ENCODE peak calls at places on chromosome 21, in four cellular contexts. R is tibial nerve, P is neural progenitor cell, B is keratinocyte. Q is an unnamed sample.

GRCh38 chr21:27192286-27192685 is 225.4 kb upstream of the ADAMTS5 start:
- DNase-seq in R (no peak), P (no peak), B (no peak), Q (no peak)

GRCh38 chr21:43299441-43300277 is 127.3 kb downstream of the SIK1 start:
- DNase-seq in R (peak), P (no peak), B (no peak), Q (no peak)

GRCh38 chr21:27035791-27036190 is 68.9 kb upstream of the ADAMTS5 start:
- DNase-seq in R (no peak), P (no peak), B (no peak), Q (no peak)

GRCh38 chr21:45983981-45984551 is 2.5 kb downstream of the COL6A1 start:
- DNase-seq in R (no peak), P (no peak), B (no peak), Q (no peak)

GRCh38 chr21:30555095-30555494 is 6.0 kb downstream of the KRTAP19-7 start:
- DNase-seq in R (no peak), P (no peak), B (no peak), Q (no peak)

GRCh38 chr21:46036696-46037337 is 55.2 kb downstream of the COL6A1 start:
- DNase-seq in R (no peak), P (no peak), B (no peak), Q (no peak)

GRCh38 chr21:45385549-45386050 is 19.4 kb upstream of the COL18A1 start:
- DNase-seq in R (no peak), P (no peak), B (no peak), Q (no peak)

GRCh38 chr21:46118871-46119564 is 21.1 kb downstream of the COL6A2 start:
- DNase-seq in R (peak), P (no peak), B (no peak), Q (no peak)

GRCh38 chr21:15837603-15838002 is 107.8 kb downstream of the USP25 start:
- DNase-seq in R (no peak), P (no peak), B (no peak), Q (no peak)

GRCh38 chr21:16536661-16537359 is 807.0 kb downstream of the USP25 start:
- DNase-seq in R (no peak), P (no peak), B (no peak), Q (no peak)

GRCh38 chr21:29788752-29789151 is 151.0 kb downstream of the GRIK1 start:
- DNase-seq in R (no peak), P (no peak), B (no peak), Q (no peak)

GRCh38 chr21:38787461-38788274 is 18.1 kb upstream of the ETS2 start:
- DNase-seq in R (no peak), P (no peak), B (peak), Q (no peak)

GRCh38 chr21:32008714-32009113 is 135.9 kb downstream of the HUNK start:
- DNase-seq in R (no peak), P (no peak), B (no peak), Q (no peak)

GRCh38 chr21:34736116-34736870 is 67.5 kb downstream of the CLIC6 start:
- DNase-seq in R (no peak), P (no peak), B (no peak), Q (no peak)

GRCh38 chr21:36255650-36256047 is 64.3 kb upstream of the MORC3 start:
- DNase-seq in R (no peak), P (no peak), B (no peak), Q (no peak)

GRCh38 chr21:36260030-36260787 is 59.8 kb upstream of the MORC3 start:
- DNase-seq in R (no peak), P (peak), B (no peak), Q (peak)

GRCh38 chr21:36260802-36261201 is 59.2 kb upstream of the MORC3 start:
- DNase-seq in R (no peak), P (no peak), B (no peak), Q (no peak)

GRCh38 chr21:36254106-36254941 is 65.7 kb upstream of the MORC3 start:
- DNase-seq in R (no peak), P (peak), B (no peak), Q (peak)

GRCh38 chr21:36257657-36258056 is 62.3 kb upstream of the MORC3 start:
- DNase-seq in R (no peak), P (no peak), B (no peak), Q (no peak)
- H3K4me3 ChIP-seq in R (no peak), P (no peak), B (no peak), Q (no peak)

GRCh38 chr21:22421416-22422190 is 1423.4 kb downstream of the NCAM2 start:
- DNase-seq in R (no peak), P (no peak), B (no peak), Q (peak)
- H3K4me3 ChIP-seq in R (no peak), P (no peak), B (no peak), Q (peak)

GRCh38 chr21:14617836-14618235 is 71.7 kb upstream of the SAMSN1 start:
- DNase-seq in R (no peak), P (no peak), B (no peak), Q (peak)

GRCh38 chr21:14614287-14614686 is 68.2 kb upstream of the SAMSN1 start:
- DNase-seq in R (no peak), P (no peak), B (no peak), Q (no peak)

GRCh38 chr21:14613496-14613895 is 67.4 kb upstream of the SAMSN1 start:
- DNase-seq in R (no peak), P (no peak), B (no peak), Q (no peak)

GRCh38 chr21:14617040-14617393 is 70.9 kb upstream of the SAMSN1 start:
- DNase-seq in R (no peak), P (no peak), B (no peak), Q (no peak)

GRCh38 chr21:14616303-14617039 is 70.4 kb upstream of the SAMSN1 start:
- DNase-seq in R (no peak), P (no peak), B (no peak), Q (no peak)
- H3K4me3 ChIP-seq in R (no peak), P (no peak), B (no peak), Q (no peak)

DNA sequence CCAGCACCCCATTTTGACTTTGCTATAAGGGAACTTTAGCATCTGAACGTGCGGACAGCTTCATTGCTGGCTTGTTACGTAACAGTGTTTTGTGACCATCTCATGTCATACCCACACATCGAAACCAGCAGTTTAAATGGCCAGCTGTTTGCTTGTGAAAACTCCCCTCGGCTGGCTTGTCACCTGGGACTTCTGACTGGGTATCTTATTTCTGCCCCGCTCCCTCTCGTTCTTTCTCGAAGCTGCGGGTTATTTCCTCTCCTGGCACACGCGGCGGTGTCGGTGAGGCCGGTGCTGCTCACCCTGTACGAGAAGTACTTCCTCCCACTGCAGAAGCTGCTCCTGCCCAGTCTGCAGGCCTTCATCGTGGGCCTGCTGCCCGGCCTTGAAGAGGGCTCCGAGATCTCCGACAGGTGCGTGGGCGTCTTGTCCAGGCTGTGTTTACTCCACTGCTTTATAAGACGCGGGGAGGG is 43.5 kb downstream of the DOP1B start:
- DNase-seq in R (no peak), P (no peak), B (no peak), Q (no peak)
- H3K4me3 ChIP-seq in R (no peak), P (no peak), B (no peak), Q (no peak)

DNA sequence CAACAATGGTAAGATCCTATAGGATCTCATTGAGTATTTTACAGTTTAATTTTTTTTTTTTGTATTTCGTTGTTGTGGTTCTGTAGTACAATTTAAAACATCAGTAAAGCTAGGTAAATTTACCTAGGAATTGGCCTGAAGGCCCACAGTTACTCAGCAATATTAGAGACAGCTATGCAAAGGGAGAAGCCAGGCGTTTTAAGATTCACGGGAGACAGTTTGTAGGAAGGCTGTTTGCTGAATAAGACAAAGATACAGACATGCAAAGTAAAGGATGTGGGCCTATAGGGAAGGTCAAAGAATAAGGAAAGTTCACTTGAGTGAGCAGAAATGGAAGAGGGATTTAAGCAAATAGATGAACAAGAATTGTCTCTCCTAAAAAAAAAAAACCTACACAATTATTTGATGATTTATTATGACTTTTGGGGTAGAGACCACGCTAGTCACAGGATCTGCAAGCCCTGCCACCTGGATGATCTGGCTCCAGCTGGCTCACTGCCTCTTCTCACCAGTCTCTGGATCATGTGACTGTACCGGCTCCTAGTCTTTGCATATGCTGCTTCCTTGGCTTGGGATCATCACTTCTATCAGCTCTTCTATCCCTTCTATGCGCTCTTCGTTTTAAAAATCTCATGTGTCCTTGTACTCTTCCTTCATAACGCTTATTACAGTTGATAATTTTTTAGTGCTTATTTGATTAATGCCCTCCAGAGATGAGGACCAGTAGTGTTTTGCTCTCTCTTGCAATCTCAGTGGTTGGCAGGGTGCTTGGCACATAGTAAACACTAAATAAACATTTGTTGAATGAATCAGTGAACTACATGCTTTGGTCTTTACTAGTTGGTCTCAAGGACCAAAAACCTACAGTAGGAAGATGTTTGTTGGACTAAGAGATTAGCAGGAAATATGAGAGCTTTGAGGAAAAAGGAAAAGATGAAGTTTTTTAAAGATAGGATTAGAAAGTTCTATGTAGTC is 14.1 kb downstream of the DYRK1A start:
- DNase-seq in R (no peak), P (peak), B (no peak), Q (no peak)
- H3K4me3 ChIP-seq in R (no peak), P (no peak), B (no peak), Q (no peak)

DNA sequence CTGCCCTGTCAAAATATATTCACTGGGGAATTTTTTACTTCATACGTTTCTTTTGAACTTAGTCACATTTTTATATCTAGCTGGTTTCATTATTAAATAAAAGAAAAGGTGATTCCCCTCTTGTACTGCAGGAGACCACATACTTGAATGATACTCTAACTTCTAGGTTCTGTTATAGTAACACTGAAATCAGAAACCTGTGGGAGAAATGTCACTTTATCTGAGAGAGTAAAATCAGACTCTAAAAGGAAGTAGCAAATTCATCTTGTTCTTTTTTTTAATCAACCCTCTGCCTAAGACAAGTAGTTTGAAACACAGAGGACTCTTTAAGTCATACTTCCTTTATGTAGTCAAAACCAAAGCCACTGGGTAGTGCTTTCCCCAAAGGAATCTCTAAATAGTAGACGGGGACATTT is 34.4 kb downstream of the MRPL39 start:
- DNase-seq in R (no peak), P (no peak), B (no peak), Q (peak)
- H3K4me3 ChIP-seq in R (no peak), P (no peak), B (no peak), Q (no peak)

DNA sequence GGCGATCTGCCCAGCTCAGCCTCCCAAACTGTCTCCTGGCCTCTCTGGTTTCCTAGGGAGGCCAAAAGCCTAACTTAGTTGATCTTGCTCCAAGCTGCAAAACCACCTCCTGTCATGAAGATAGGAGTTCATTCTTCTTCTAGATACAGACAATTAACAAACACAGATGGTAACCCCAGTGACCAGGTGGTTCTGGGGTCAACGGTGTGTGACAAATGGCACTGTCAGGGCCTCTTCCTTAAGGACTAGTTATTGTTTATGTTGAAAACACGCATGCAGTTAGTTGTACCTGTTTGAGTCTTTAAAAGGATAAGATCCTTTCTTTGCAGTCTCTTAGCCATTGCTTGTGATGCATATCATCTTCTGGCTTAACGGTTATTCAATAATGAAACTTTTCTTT is 4.6 kb upstream of the UMODL1 start:
- DNase-seq in R (no peak), P (no peak), B (no peak), Q (no peak)
- H3K4me3 ChIP-seq in R (no peak), P (no peak), B (no peak), Q (no peak)

DNA sequence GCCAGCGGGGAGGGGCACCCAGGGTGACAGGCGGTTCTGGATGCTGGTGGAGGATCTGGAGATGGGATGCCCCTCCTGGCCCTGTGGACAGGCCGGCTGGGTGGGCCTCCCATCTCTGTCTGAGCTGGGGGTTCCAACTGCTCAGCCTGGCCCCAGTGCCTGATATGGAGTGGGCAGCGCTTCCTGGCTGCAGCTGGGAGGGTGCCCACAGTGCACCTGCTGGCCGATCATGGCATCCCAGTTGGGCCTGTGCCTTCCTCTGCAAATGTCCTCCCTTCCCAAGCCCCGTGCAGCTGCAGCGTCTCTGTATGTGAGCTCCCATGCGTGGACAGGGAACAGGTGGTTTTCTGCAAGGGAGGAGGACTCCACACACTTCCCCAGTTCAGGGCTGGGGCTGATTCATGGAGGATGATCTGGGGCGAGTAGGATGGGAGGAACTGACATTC is 2.1 kb downstream of the PFKL start:
- DNase-seq in R (no peak), P (no peak), B (no peak), Q (no peak)
- H3K4me3 ChIP-seq in R (no peak), P (no peak), B (no peak), Q (no peak)

DNA sequence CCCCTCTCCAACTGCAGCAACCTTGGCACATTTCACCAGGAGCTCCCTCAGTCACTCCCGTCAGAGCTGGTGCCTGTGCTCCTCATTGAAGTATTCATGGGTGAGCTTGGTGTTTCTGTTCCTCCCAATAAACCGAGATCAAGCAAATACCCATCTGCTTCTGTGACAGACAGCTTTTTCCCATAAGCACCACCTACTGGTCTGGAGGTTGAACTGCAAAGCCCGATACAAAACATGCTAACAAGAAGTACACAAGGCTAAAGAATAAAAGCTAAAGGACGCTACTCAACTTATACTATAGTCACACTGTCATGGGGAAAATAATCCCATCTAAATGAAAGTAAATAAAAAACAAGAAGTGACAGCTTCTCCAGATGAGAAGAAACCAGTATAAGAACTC is 111.9 kb upstream of the C21orf91 start:
- DNase-seq in R (no peak), P (no peak), B (no peak), Q (peak)
- H3K4me3 ChIP-seq in R (no peak), P (no peak), B (no peak), Q (peak)